ENCODE peak calls at places on chromosomes 6 and 20, in seven cellular contexts. W, O, H, G, J, M and Z are unnamed samples.

GRCh38 chr20:10705801-10706459 is 32.1 kb upstream of the JAG1 start:
- DNase-seq in W (peak; percentile 51), O (no peak), H (no peak), G (no peak), J (no peak), M (no peak), Z (no peak)

GRCh38 chr6:107699191-107700015 is 124.7 kb downstream of the SCML4 start:
- DNase-seq in W (no peak), O (no peak), H (no peak), G (no peak), J (no peak), M (no peak), Z (no peak)

GRCh38 chr6:45371924-45372582 is 5.7 kb downstream of the SUPT3H start:
- DNase-seq in W (no peak), O (no peak), H (no peak), G (no peak), J (no peak), M (no peak), Z (no peak)

GRCh38 chr6:106536357-106536756 is 92.9 kb downstream of the RTN4IP1 start:
- DNase-seq in W (no peak), O (no peak), H (no peak), G (no peak), J (no peak), M (no peak), Z (no peak)

GRCh38 chr6:35046862-35047261 is 94.3 kb downstream of the TCP11 start:
- DNase-seq in W (no peak), O (no peak), H (no peak), G (no peak), J (no peak), M (no peak), Z (no peak)

GRCh38 chr6:3138341-3138740 is 19.0 kb downstream of the TUBB2A start:
- DNase-seq in W (no peak), O (no peak), H (no peak), G (no peak), J (peak; percentile 41), M (no peak), Z (no peak)

GRCh38 chr6:20881365-20881764 is 347.1 kb downstream of the CDKAL1 start:
- DNase-seq in W (no peak), O (no peak), H (no peak), G (no peak), J (no peak), M (no peak), Z (no peak)

GRCh38 chr20:5073154-5074049 is 46.4 kb downstream of the PCNA start:
- DNase-seq in W (peak; percentile 98), O (no peak), H (peak; percentile 55), G (no peak), J (peak; percentile 68), M (peak; percentile 91), Z (no peak)

GRCh38 chr20:55375920-55376319 is 629.4 kb downstream of the CBLN4 start:
- DNase-seq in W (no peak), O (no peak), H (no peak), G (no peak), J (no peak), M (no peak), Z (no peak)

GRCh38 chr6:40996591-40997247 is 42.3 kb downstream of the UNC5CL start:
- DNase-seq in W (peak; percentile 86), O (no peak), H (no peak), G (no peak), J (no peak), M (no peak), Z (no peak)

GRCh38 chr6:5175195-5175594 is 85.6 kb downstream of the LYRM4 start:
- DNase-seq in W (no peak), O (no peak), H (no peak), G (no peak), J (no peak), M (no peak), Z (no peak)

GRCh38 chr20:48196486-48196885 is 411.2 kb upstream of the SULF2 start:
- DNase-seq in W (no peak), O (no peak), H (no peak), G (no peak), J (no peak), M (no peak), Z (no peak)

GRCh38 chr6:150091466-150091865 is 22.5 kb upstream of the ULBP3 start:
- DNase-seq in W (peak; percentile 21), O (no peak), H (no peak), G (no peak), J (no peak), M (no peak), Z (no peak)

GRCh38 chr6:34560366-34561226 is 4.5 kb upstream of the SPDEF start:
- DNase-seq in W (peak; percentile 62), O (no peak), H (no peak), G (no peak), J (peak; percentile 53), M (no peak), Z (no peak)

GRCh38 chr6:39128832-39129231 is 13.8 kb upstream of the SAYSD1 start:
- DNase-seq in W (no peak), O (no peak), H (no peak), G (no peak), J (peak; percentile 4), M (no peak), Z (no peak)